ENCODE peak calls at places on chromosomes 11 and 22, in five cellular contexts. F is AG04450; K is adrenal gland; M is effector memory CD4-positive, alpha-beta T cell; R is cardiac muscle cell. C is an unnamed sample.

GRCh38 chr11:451738-452137 is 1.7 kb downstream of the PTDSS2 start:
- DNase-seq in F (no peak), K (no peak), R (no peak), M (no peak), C (no peak)

GRCh38 chr11:68127791-68128681 is 6.8 kb upstream of the CHKA start:
- DNase-seq in K (peak), R (peak), M (no peak), F (peak), C (peak)

GRCh38 chr11:130523166-130523565 is 74.7 kb downstream of the ADAMTS15 start:
- DNase-seq in K (no peak), R (no peak), M (no peak), F (no peak), C (no peak)

GRCh38 chr11:11581493-11581880 is 40.3 kb downstream of the GALNT18 start:
- DNase-seq in R (no peak), M (no peak), F (no peak), K (no peak), C (no peak)

GRCh38 chr11:20042025-20042639 is 118.1 kb downstream of the DBX1 start:
- DNase-seq in F (no peak), K (no peak), M (no peak), R (no peak), C (no peak)

GRCh38 chr11:32829680-32830412 is at the start of gene PRRG4:
- DNase-seq in F (no peak), M (no peak), K (peak), R (peak), C (no peak)

GRCh38 chr11:72735495-72736027 is 16.6 kb downstream of the ARAP1 start:
- DNase-seq in K (no peak), R (peak), F (no peak), M (no peak), C (no peak)

GRCh38 chr11:114302663-114303062 is 6.5 kb downstream of the NNMT start:
- DNase-seq in R (peak), M (no peak), F (no peak), K (no peak), C (no peak)

GRCh38 chr11:95849087-95849825 is 59.0 kb downstream of the CEP57 start:
- DNase-seq in M (no peak), R (peak), F (no peak), K (peak), C (no peak)

GRCh38 chr11:850777-851762 is 8.4 kb downstream of the TSPAN4 start:
- DNase-seq in R (no peak), K (no peak), M (no peak), F (no peak), C (no peak)

GRCh38 chr11:118956094-118956846 is at the start of gene UPK2:
- DNase-seq in R (peak), F (peak), M (peak), K (peak), C (peak)

GRCh38 chr22:46119729-46120419 is 30.5 kb upstream of the PPARA start:
- DNase-seq in R (peak), F (peak), K (peak), M (no peak), C (no peak)

GRCh38 chr11:130631119-130631518 is 182.7 kb downstream of the ADAMTS15 start:
- DNase-seq in M (no peak), R (peak), K (no peak), F (no peak), C (no peak)

GRCh38 chr11:113184498-113184897 is 129.9 kb upstream of the TTC12 start:
- DNase-seq in R (peak), K (peak), M (no peak), F (no peak), C (no peak)

GRCh38 chr11:24748261-24748660 is 251.4 kb downstream of the LUZP2 start:
- DNase-seq in F (no peak), R (no peak), K (no peak), M (no peak), C (no peak)

GRCh38 chr11:77039491-77040400 is 5.5 kb downstream of the B3GNT6 start:
- DNase-seq in F (no peak), R (peak), M (no peak), K (no peak), C (no peak)

GRCh38 chr22:27809700-27810365 is 8.3 kb upstream of the MN1 start:
- DNase-seq in F (no peak), K (no peak), R (no peak), M (no peak), C (no peak)

GRCh38 chr22:22552630-22553029 is 6.4 kb downstream of the PRAME start:
- DNase-seq in R (peak), F (no peak), M (no peak), K (no peak), C (no peak)

GRCh38 chr11:115848614-115849013 is 344.4 kb upstream of the CADM1 start:
- DNase-seq in R (no peak), K (no peak), M (no peak), F (no peak), C (no peak)

GRCh38 chr11:134071306-134071705 is 2.4 kb downstream of the JAM3 start:
- DNase-seq in K (no peak), F (no peak), M (no peak), R (no peak), C (no peak)

GRCh38 chr11:102783720-102784119 is 3.3 kb upstream of the MMP10 start:
- DNase-seq in K (no peak), F (no peak), M (no peak), R (no peak), C (no peak)

GRCh38 chr11:131977231-131977630 is 606.8 kb downstream of the NTM start:
- DNase-seq in F (no peak), K (no peak), M (no peak), R (no peak), C (no peak)

GRCh38 chr11:102518296-102519094 is 12.1 kb downstream of the MMP7 start:
- DNase-seq in M (no peak), F (no peak), K (no peak), R (peak), C (no peak)

GRCh38 chr22:27170491-27170890 is 513.1 kb downstream of the MIAT start:
- DNase-seq in K (no peak), F (no peak), M (no peak), R (peak), C (no peak)

GRCh38 chr11:35347921-35348331 is 71.4 kb downstream of the SLC1A2 start:
- DNase-seq in M (no peak), K (no peak), R (peak), F (peak), C (no peak)

GRCh38 chr11:7062534-7062933 is 26.3 kb upstream of the RBMXL2 start:
- DNase-seq in M (no peak), F (no peak), K (no peak), R (no peak), C (no peak)

GRCh38 chr11:7056828-7057513 is 31.8 kb upstream of the RBMXL2 start:
- DNase-seq in F (no peak), K (no peak), M (no peak), R (peak), C (no peak)

GRCh38 chr11:7060828-7061227 is 28.0 kb upstream of the RBMXL2 start:
- DNase-seq in F (no peak), K (no peak), R (peak), M (no peak), C (no peak)

DNA sequence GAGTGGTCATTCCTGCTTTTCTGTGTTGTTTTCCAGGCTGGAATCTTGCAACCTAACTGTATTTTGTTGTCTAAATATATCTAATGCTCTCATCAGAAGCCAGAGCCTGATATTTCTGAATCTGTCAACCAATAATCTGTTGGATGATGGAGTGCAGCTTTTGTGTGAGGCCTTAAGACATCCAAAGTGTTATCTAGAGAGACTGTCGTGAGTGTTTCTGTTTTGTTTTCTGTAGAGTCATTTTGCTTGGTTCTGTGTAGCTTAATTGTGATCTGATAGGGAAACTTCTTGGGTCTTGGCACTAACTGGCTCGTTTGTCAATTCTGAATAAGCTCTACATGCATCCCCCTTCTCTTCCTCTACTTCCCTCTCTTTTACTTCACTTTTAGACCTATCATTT is 31.2 kb upstream of the RBMXL2 start:
- DNase-seq in R (peak), F (no peak), M (no peak), K (no peak), C (no peak)
- H3K27ac ChIP-seq in R (no peak), F (no peak), M (no peak), K (no peak), C (no peak)

GRCh38 chr22:20199906-20200305 is 49.1 kb upstream of the CCDC188 start:
- DNase-seq in F (no peak), K (no peak), M (no peak), R (no peak), C (no peak)
- H3K27ac ChIP-seq in F (no peak), K (no peak), M (no peak), R (no peak), C (no peak)

GRCh38 chr11:61753672-61754071 is 1.2 kb downstream of the MYRF start:
- DNase-seq in M (no peak), K (no peak), R (no peak), F (no peak), C (no peak)
- H3K27ac ChIP-seq in M (no peak), K (no peak), R (peak), F (no peak), C (peak)

GRCh38 chr22:17963015-17963414 is 61.3 kb downstream of the MICAL3 start:
- DNase-seq in K (no peak), R (no peak), F (no peak), M (no peak), C (no peak)
- H3K27ac ChIP-seq in K (no peak), R (no peak), F (no peak), M (no peak), C (no peak)

GRCh38 chr22:17117890-17118289 is 3.3 kb downstream of the TMEM121B start:
- DNase-seq in F (no peak), R (no peak), K (no peak), M (no peak), C (no peak)
- H3K27ac ChIP-seq in F (no peak), R (no peak), K (no peak), M (peak), C (no peak)

GRCh38 chr11:126352163-126352562 is 3.3 kb upstream of the ST3GAL4 start:
- DNase-seq in F (no peak), K (no peak), M (no peak), R (no peak), C (no peak)
- H3K27ac ChIP-seq in F (peak), K (peak), M (no peak), R (no peak), C (no peak)

GRCh38 chr22:39617342-39617741 is 46.8 kb downstream of the CACNA1I start:
- DNase-seq in K (no peak), R (no peak), M (no peak), F (no peak), C (no peak)

GRCh38 chr22:39617761-39618757 is 47.5 kb downstream of the CACNA1I start:
- DNase-seq in R (no peak), F (no peak), M (no peak), K (no peak), C (no peak)

GRCh38 chr22:39616051-39616450 is 45.5 kb downstream of the CACNA1I start:
- DNase-seq in R (no peak), M (no peak), F (no peak), K (no peak), C (no peak)

GRCh38 chr22:39618996-39619530 is 48.5 kb downstream of the CACNA1I start:
- DNase-seq in K (no peak), F (no peak), R (no peak), M (no peak), C (no peak)

GRCh38 chr22:39616781-39617180 is 46.2 kb downstream of the CACNA1I start:
- DNase-seq in K (no peak), F (no peak), R (no peak), M (no peak), C (no peak)
- H3K27ac ChIP-seq in K (no peak), F (no peak), R (no peak), M (no peak), C (no peak)